ENCODE peak calls at places on chromosomes 3 and 15, in five cellular contexts. Y is Daoy, O is amygdala, L is epithelial cell of esophagus, V is NCI-H2107. D is an unnamed sample.

GRCh38 chr3:129526121-129526900 is 2.1 kb upstream of the RHO start:
- DNase-seq in V (no peak), O (no peak), L (no peak), Y (no peak), D (peak; percentile 10)

GRCh38 chr15:48020166-48020565 is 100.6 kb upstream of the SLC24A5 start:
- DNase-seq in O (no peak), L (no peak), V (no peak), Y (no peak), D (no peak)

GRCh38 chr3:48400824-48401433 is 28.9 kb downstream of the FBXW12 start:
- DNase-seq in L (peak; percentile 82), O (no peak), Y (peak; percentile 62), V (peak; percentile 14), D (peak; percentile 76)

GRCh38 chr3:113268917-113269316 is 57.6 kb downstream of the BOC start:
- DNase-seq in L (no peak), O (no peak), Y (no peak), V (no peak), D (no peak)

GRCh38 chr15:32956006-32956405 is 238.2 kb downstream of the GREM1 start:
- DNase-seq in L (peak; percentile 67), Y (peak; percentile 60), O (no peak), V (no peak), D (peak; percentile 50)

GRCh38 chr3:107738486-107739183 is 215.9 kb downstream of the BBX start:
- DNase-seq in L (no peak), O (no peak), Y (no peak), V (no peak), D (no peak)

GRCh38 chr3:127389415-127389814 is 101.6 kb upstream of the PRR20G start:
- DNase-seq in V (no peak), O (no peak), Y (peak; percentile 74), L (peak; percentile 8), D (peak; percentile 17)

GRCh38 chr3:194555175-194556062 is 68.6 kb upstream of the ATP13A3 start:
- DNase-seq in Y (no peak), O (no peak), V (peak; percentile 65), L (no peak), D (no peak)

GRCh38 chr3:146250449-146251382 is at the start of gene PLSCR4:
- DNase-seq in V (no peak), O (no peak), L (peak; percentile 44), Y (peak; percentile 78), D (peak; percentile 58)

GRCh38 chr3:64224826-64225606 is at the start of gene PRICKLE2:
- DNase-seq in V (no peak), Y (peak; percentile 89), O (peak; percentile 38), L (peak; percentile 68), D (peak; percentile 97)

GRCh38 chr15:53569756-53570480 is 189.5 kb downstream of the WDR72 start:
- DNase-seq in Y (no peak), V (no peak), O (no peak), L (peak; percentile 77), D (peak; percentile 53)

GRCh38 chr15:67180035-67180434 is 74.4 kb downstream of the AAGAB start:
- DNase-seq in L (no peak), Y (peak; percentile 16), O (no peak), V (no peak), D (no peak)

GRCh38 chr3:107431298-107432012 is 54.2 kb downstream of the CCDC54 start:
- DNase-seq in V (no peak), O (peak; percentile 49), L (peak; percentile 57), Y (peak; percentile 85), D (peak; percentile 81)

GRCh38 chr15:93072011-93072410 is 17.0 kb downstream of the RGMA start:
- DNase-seq in V (no peak), Y (no peak), O (no peak), L (no peak), D (no peak)

GRCh38 chr15:67303490-67304363 is 49.1 kb downstream of the IQCH start:
- DNase-seq in L (peak; percentile 69), O (no peak), V (no peak), Y (peak; percentile 29), D (peak; percentile 61)

GRCh38 chr3:41317718-41318117 is 118.4 kb downstream of the CTNNB1 start:
- DNase-seq in V (no peak), L (peak; percentile 20), Y (peak; percentile 12), O (no peak), D (peak; percentile 93)